ENCODE peak calls at places on chromosomes 11 and 22, in ten cellular contexts. H is AG09309; R is lower leg skin; T is fibroblast of villous mesenchyme; J is CD4-positive, alpha-beta T cell; E is WTC11; S is neural crest cell; D is thoracic aorta; I is RWPE1; C is cardiac fibroblast. Y is an unnamed sample.

GRCh38 chr11:75326439-75326810 is 25.0 kb downstream of the ARRB1 start:
- DNase-seq in H (no peak), I (no peak), J (no peak), S (no peak), R (no peak), T (no peak), E (no peak), C (no peak), D (no peak), Y (no peak)

GRCh38 chr11:125429174-125429707 is 66.8 kb downstream of the FEZ1 start:
- DNase-seq in J (no peak), D (no peak), T (peak; percentile 51), E (peak; percentile 90), S (peak; percentile 73), H (no peak), I (peak; percentile 45), C (peak; percentile 64), R (no peak), Y (peak; percentile 78)

GRCh38 chr11:117600261-117600783 is 196.7 kb downstream of the DSCAML1 start:
- DNase-seq in E (no peak), R (no peak), T (no peak), S (no peak), I (no peak), H (no peak), J (no peak), C (no peak), D (no peak), Y (no peak)

GRCh38 chr11:76190376-76190775 is 15.9 kb downstream of the WNT11 start:
- DNase-seq in S (no peak), I (no peak), T (peak; percentile 61), R (no peak), D (no peak), H (no peak), E (no peak), J (no peak), C (no peak), Y (no peak)

GRCh38 chr11:46906596-46906995 is 11.8 kb downstream of the LRP4 start:
- DNase-seq in C (no peak), S (no peak), T (no peak), H (no peak), D (no peak), R (no peak), J (no peak), I (no peak), E (peak; percentile 46), Y (peak; percentile 18)

GRCh38 chr11:17610402-17610894 is 63.4 kb downstream of the OTOG start:
- DNase-seq in H (no peak), E (no peak), T (no peak), C (no peak), R (peak; percentile 76), S (no peak), D (no peak), I (no peak), J (no peak), Y (no peak)

GRCh38 chr11:36069576-36070214 is 125.8 kb downstream of the LDLRAD3 start:
- DNase-seq in I (no peak), J (no peak), C (no peak), R (no peak), D (no peak), T (no peak), H (no peak), E (peak; percentile 34), S (no peak), Y (peak; percentile 17)

GRCh38 chr11:114563077-114563476 is 3.4 kb upstream of the NXPE1 start:
- DNase-seq in D (no peak), R (no peak), H (peak; percentile 2), E (no peak), I (peak; percentile 26), J (no peak), T (peak; percentile 85), C (peak; percentile 2), S (no peak), Y (no peak)

GRCh38 chr11:2441171-2441570 is 3.1 kb downstream of the TRPM5 start:
- DNase-seq in E (no peak), I (no peak), D (no peak), H (no peak), J (no peak), T (no peak), R (no peak), C (no peak), S (no peak), Y (peak; percentile 1)

GRCh38 chr11:36458129-36458918 is 51.7 kb downstream of the TRAF6 start:
- DNase-seq in D (no peak), S (no peak), T (no peak), R (no peak), E (no peak), H (no peak), J (no peak), I (no peak), C (no peak), Y (no peak)

GRCh38 chr11:70871881-70872280 is 380.5 kb downstream of the SHANK2 start:
- DNase-seq in J (no peak), C (no peak), T (peak; percentile 5), S (no peak), H (no peak), E (no peak), D (no peak), I (no peak), R (no peak), Y (no peak)

GRCh38 chr22:39984750-39985149 is 10.0 kb upstream of the FAM83F start:
- DNase-seq in E (no peak), T (no peak), H (no peak), D (no peak), S (no peak), I (no peak), R (no peak), C (no peak), J (no peak), Y (no peak)

GRCh38 chr11:27444801-27445215 is 27.8 kb downstream of the LGR4 start:
- DNase-seq in D (no peak), T (no peak), I (no peak), H (no peak), R (no peak), J (no peak), C (no peak), S (peak; percentile 17), E (peak; percentile 57), Y (no peak)

GRCh38 chr11:47443028-47443700 is 5.8 kb downstream of the RAPSN start:
- DNase-seq in T (no peak), C (no peak), S (no peak), H (no peak), I (no peak), E (no peak), J (no peak), R (no peak), D (no peak), Y (no peak)

GRCh38 chr11:71283960-71284359 is 31.6 kb upstream of the SHANK2 start:
- DNase-seq in T (no peak), J (no peak), C (no peak), H (no peak), D (no peak), E (no peak), I (peak; percentile 49), S (no peak), R (peak; percentile 90), Y (no peak)

GRCh38 chr22:23818541-23818940 is 20.3 kb downstream of the DERL3 start:
- DNase-seq in E (no peak), R (no peak), C (no peak), S (no peak), T (no peak), D (no peak), H (no peak), J (no peak), I (no peak), Y (no peak)

GRCh38 chr11:65903068-65903481 is 2.9 kb upstream of the FOSL1 start:
- DNase-seq in H (no peak), S (no peak), E (no peak), I (peak; percentile 62), J (no peak), C (peak; percentile 92), D (no peak), T (peak; percentile 76), R (no peak), Y (no peak)

GRCh38 chr11:61834278-61835004 is 6.3 kb downstream of the FADS2 start:
- DNase-seq in S (peak; percentile 48), C (peak; percentile 96), T (peak; percentile 85), H (no peak), E (peak; percentile 49), J (no peak), I (no peak), R (no peak), D (no peak), Y (no peak)

GRCh38 chr11:22165799-22166548 is 26.9 kb upstream of the ANO5 start:
- DNase-seq in D (no peak), R (no peak), I (no peak), J (no peak), H (no peak), E (no peak), T (no peak), S (no peak), C (no peak), Y (no peak)

GRCh38 chr11:22173532-22173931 is 19.4 kb upstream of the ANO5 start:
- DNase-seq in C (no peak), T (no peak), R (no peak), E (no peak), D (no peak), H (no peak), S (no peak), J (no peak), I (no peak), Y (no peak)

GRCh38 chr11:22165087-22165486 is 27.8 kb upstream of the ANO5 start:
- DNase-seq in H (no peak), T (no peak), R (no peak), S (no peak), J (no peak), D (no peak), C (no peak), E (no peak), I (no peak), Y (no peak)

GRCh38 chr11:22169833-22170232 is 23.1 kb upstream of the ANO5 start:
- DNase-seq in J (no peak), I (no peak), H (no peak), R (no peak), T (no peak), E (no peak), C (peak; percentile 6), D (no peak), S (no peak), Y (no peak)
- TF ChIP-seq CTCF in J (no peak), I (peak; percentile 36), H (no peak), R (no peak), T (no peak), E (no peak), C (peak; percentile 23), D (peak; percentile 9), S (peak; percentile 68), Y (peak; percentile 50)

GRCh38 chr11:120744016-120744994 is 232.8 kb downstream of the GRIK4 start:
- DNase-seq in C (no peak), J (no peak), R (no peak), I (no peak), S (no peak), E (no peak), H (no peak), T (no peak), D (no peak), Y (no peak)
- TF ChIP-seq CTCF in C (no peak), J (no peak), R (no peak), I (no peak), S (peak; percentile 35), E (no peak), H (no peak), T (no peak), D (no peak), Y (peak; percentile 11)

GRCh38 chr11:40722179-40722795 is 737.2 kb downstream of the LRRC4C start:
- DNase-seq in D (no peak), I (peak; percentile 26), S (peak; percentile 49), R (no peak), T (peak; percentile 3), H (no peak), C (peak; percentile 27), J (no peak), E (peak; percentile 68), Y (peak; percentile 38)
- TF ChIP-seq CTCF in D (no peak), I (peak; percentile 77), S (peak; percentile 79), R (no peak), T (peak; percentile 60), H (peak; percentile 42), C (peak; percentile 54), J (no peak), E (peak; percentile 88), Y (peak; percentile 67)

GRCh38 chr22:30755760-30756124 is 61.1 kb downstream of the OSBP2 start:
- DNase-seq in C (no peak), R (no peak), D (no peak), I (no peak), H (no peak), J (no peak), S (no peak), T (no peak), E (no peak), Y (no peak)
- TF ChIP-seq CTCF in C (no peak), R (no peak), D (no peak), I (no peak), H (no peak), J (no peak), S (peak; percentile 26), T (no peak), E (no peak), Y (no peak)